ENCODE peak calls at places on chromosome 1, in four cellular contexts. One of them, this sample, is unnamed.

GRCh38 chr1:216914974-216915373 is 191.7 kb upstream of the ESRRG start:
- DNase-seq in pons: no peak
- DNase-seq in hippocampal formation: no peak
- DNase-seq in stimulated activated CD4-positive, alpha-beta T cell treated with anti-CD3 and anti-CD28 coated beads, Interleukin-1b, Interleukin-23, amount 100 ng/mL, for 24 hours: no peak
- DNase-seq in this sample: no peak

GRCh38 chr1:6288026-6288425 is 27.1 kb upstream of the GPR153 start:
- DNase-seq in pons: no peak
- DNase-seq in hippocampal formation: no peak
- DNase-seq in stimulated activated CD4-positive, alpha-beta T cell treated with anti-CD3 and anti-CD28 coated beads, Interleukin-1b, Interleukin-23, amount 100 ng/mL, for 24 hours: no peak
- DNase-seq in this sample: no peak

GRCh38 chr1:96520542-96520941 is 201.0 kb upstream of the PTBP2 start:
- DNase-seq in pons: no peak
- DNase-seq in hippocampal formation: no peak
- DNase-seq in stimulated activated CD4-positive, alpha-beta T cell treated with anti-CD3 and anti-CD28 coated beads, Interleukin-1b, Interleukin-23, amount 100 ng/mL, for 24 hours: no peak
- DNase-seq in this sample: no peak

GRCh38 chr1:88327391-88328267 is 356.4 kb upstream of the PKN2 start:
- DNase-seq in pons: peak
- DNase-seq in hippocampal formation: peak
- DNase-seq in stimulated activated CD4-positive, alpha-beta T cell treated with anti-CD3 and anti-CD28 coated beads, Interleukin-1b, Interleukin-23, amount 100 ng/mL, for 24 hours: no peak
- DNase-seq in this sample: no peak

GRCh38 chr1:186532481-186532880 is 71.6 kb upstream of the PDC start:
- DNase-seq in pons: no peak
- DNase-seq in hippocampal formation: no peak
- DNase-seq in stimulated activated CD4-positive, alpha-beta T cell treated with anti-CD3 and anti-CD28 coated beads, Interleukin-1b, Interleukin-23, amount 100 ng/mL, for 24 hours: no peak
- DNase-seq in this sample: no peak

GRCh38 chr1:183577897-183578470 is 12.3 kb downstream of the NCF2 start:
- DNase-seq in pons: no peak
- DNase-seq in hippocampal formation: no peak
- DNase-seq in stimulated activated CD4-positive, alpha-beta T cell treated with anti-CD3 and anti-CD28 coated beads, Interleukin-1b, Interleukin-23, amount 100 ng/mL, for 24 hours: no peak
- DNase-seq in this sample: no peak

GRCh38 chr1:59342801-59343575 is 46.1 kb downstream of the FGGY start:
- DNase-seq in pons: no peak
- DNase-seq in hippocampal formation: no peak
- DNase-seq in stimulated activated CD4-positive, alpha-beta T cell treated with anti-CD3 and anti-CD28 coated beads, Interleukin-1b, Interleukin-23, amount 100 ng/mL, for 24 hours: no peak
- DNase-seq in this sample: no peak

GRCh38 chr1:109793486-109794318 is 30.0 kb upstream of the EPS8L3 start:
- DNase-seq in pons: no peak
- DNase-seq in hippocampal formation: no peak
- DNase-seq in stimulated activated CD4-positive, alpha-beta T cell treated with anti-CD3 and anti-CD28 coated beads, Interleukin-1b, Interleukin-23, amount 100 ng/mL, for 24 hours: no peak
- DNase-seq in this sample: no peak

GRCh38 chr1:114289321-114289720 is 135.7 kb upstream of the SYT6 start:
- DNase-seq in pons: no peak
- DNase-seq in hippocampal formation: no peak
- DNase-seq in stimulated activated CD4-positive, alpha-beta T cell treated with anti-CD3 and anti-CD28 coated beads, Interleukin-1b, Interleukin-23, amount 100 ng/mL, for 24 hours: no peak
- DNase-seq in this sample: no peak

GRCh38 chr1:246923482-246923881 is 8.3 kb downstream of the AHCTF1 start:
- DNase-seq in pons: no peak
- DNase-seq in hippocampal formation: no peak
- DNase-seq in stimulated activated CD4-positive, alpha-beta T cell treated with anti-CD3 and anti-CD28 coated beads, Interleukin-1b, Interleukin-23, amount 100 ng/mL, for 24 hours: no peak
- DNase-seq in this sample: no peak

GRCh38 chr1:41802532-41803501 is 115.9 kb downstream of the HIVEP3 start:
- DNase-seq in pons: peak
- DNase-seq in hippocampal formation: peak
- DNase-seq in stimulated activated CD4-positive, alpha-beta T cell treated with anti-CD3 and anti-CD28 coated beads, Interleukin-1b, Interleukin-23, amount 100 ng/mL, for 24 hours: no peak
- DNase-seq in this sample: peak

GRCh38 chr1:8439015-8439702 is 121.2 kb downstream of the SLC45A1 start:
- DNase-seq in pons: peak
- DNase-seq in hippocampal formation: peak
- DNase-seq in stimulated activated CD4-positive, alpha-beta T cell treated with anti-CD3 and anti-CD28 coated beads, Interleukin-1b, Interleukin-23, amount 100 ng/mL, for 24 hours: no peak
- DNase-seq in this sample: peak

GRCh38 chr1:178867670-178868069 is 3.2 kb downstream of the ANGPTL1 start:
- DNase-seq in pons: no peak
- DNase-seq in hippocampal formation: no peak
- DNase-seq in stimulated activated CD4-positive, alpha-beta T cell treated with anti-CD3 and anti-CD28 coated beads, Interleukin-1b, Interleukin-23, amount 100 ng/mL, for 24 hours: no peak
- DNase-seq in this sample: no peak

GRCh38 chr1:210292276-210292851 is 36.3 kb upstream of the HHAT start:
- DNase-seq in pons: no peak
- DNase-seq in hippocampal formation: no peak
- DNase-seq in stimulated activated CD4-positive, alpha-beta T cell treated with anti-CD3 and anti-CD28 coated beads, Interleukin-1b, Interleukin-23, amount 100 ng/mL, for 24 hours: peak
- DNase-seq in this sample: no peak